ENCODE peak calls at places on chromosomes 13 and 19, in four cellular contexts. I is HepG2, K is breast epithelium, J is Panc1. B is an unnamed sample.

GRCh38 chr13:98919566-98919965 is 58.3 kb downstream of the DOCK9 start:
- DNase-seq in I (no peak), K (no peak), J (no peak), B (no peak)

GRCh38 chr19:18013621-18014111 is 5.7 kb downstream of the ARRDC2 start:
- DNase-seq in I (peak; percentile 95), K (peak; percentile 94), J (no peak), B (peak; percentile 56)

GRCh38 chr13:59641261-59641660 is 522.5 kb downstream of the DIAPH3 start:
- DNase-seq in I (no peak), K (no peak), J (no peak), B (no peak)

GRCh38 chr13:110294624-110295023 is 12.3 kb downstream of the COL4A1 start:
- DNase-seq in I (no peak), K (no peak), J (no peak), B (no peak)

GRCh38 chr13:33445476-33445875 is 159.9 kb upstream of the STARD13 start:
- DNase-seq in I (no peak), K (no peak), J (no peak), B (no peak)

GRCh38 chr13:32443111-32443510 is 15.2 kb upstream of the N4BP2L1 start:
- DNase-seq in I (peak; percentile 69), K (no peak), J (no peak), B (peak; percentile 21)

GRCh38 chr13:36918246-36919060 is 1.6 kb downstream of the SMAD9 start:
- DNase-seq in I (no peak), K (no peak), J (no peak), B (no peak)

GRCh38 chr19:38562096-38562495 is 55.7 kb downstream of the MAP4K1 start:
- DNase-seq in I (no peak), K (no peak), J (no peak), B (no peak)

GRCh38 chr13:57820924-57821323 is 189.4 kb downstream of the PCDH17 start:
- DNase-seq in I (no peak), K (no peak), J (no peak), B (no peak)

GRCh38 chr13:66414196-66414800 is 815.8 kb downstream of the PCDH9 start:
- DNase-seq in I (no peak), K (no peak), J (no peak), B (no peak)

GRCh38 chr19:3907626-3908265 is 25.1 kb upstream of the NMRK2 start:
- DNase-seq in I (no peak), K (no peak), J (no peak), B (no peak)

GRCh38 chr13:23963184-23963931 is 66.1 kb upstream of the C1QTNF9B start:
- DNase-seq in I (no peak), K (no peak), J (no peak), B (no peak)

GRCh38 chr13:42769650-42770049 is 11.7 kb upstream of the FAM216B start:
- DNase-seq in I (no peak), K (no peak), J (no peak), B (no peak)

GRCh38 chr13:43880930-43881329 is 1.2 kb downstream of the LACC1 start:
- DNase-seq in I (no peak), K (no peak), J (no peak), B (no peak)

GRCh38 chr19:44875666-44876418 is 15.2 kb upstream of the TOMM40 start:
- DNase-seq in I (no peak), K (no peak), J (no peak), B (no peak)

GRCh38 chr13:75725784-75726183 is 89.7 kb downstream of the LMO7 start:
- DNase-seq in I (no peak), K (no peak), J (no peak), B (no peak)

GRCh38 chr19:57708641-57709354 is at the start of gene ZNF154:
- DNase-seq in I (no peak), K (peak; percentile 26), J (no peak), B (peak; percentile 30)

GRCh38 chr13:113589251-113589960 is 4.9 kb downstream of the TFDP1 start:
- DNase-seq in I (no peak), K (no peak), J (no peak), B (no peak)

GRCh38 chr19:17553256-17553655 is 2.2 kb upstream of the COLGALT1 start:
- DNase-seq in I (no peak), K (peak; percentile 52), J (no peak), B (peak; percentile 49)

GRCh38 chr19:33388817-33389573 is 15.5 kb downstream of the CEBPG start:
- DNase-seq in I (no peak), K (no peak), J (no peak), B (no peak)

GRCh38 chr13:99522288-99522687 is 21.0 kb downstream of the TM9SF2 start:
- DNase-seq in I (no peak), K (no peak), J (no peak), B (no peak)

GRCh38 chr19:11154683-11155047 is 917 bp downstream of the SPC24 start:
- DNase-seq in I (no peak), K (no peak), J (no peak), B (no peak)

GRCh38 chr19:11155373-11156120 is at the start of gene SPC24:
- DNase-seq in I (peak; percentile 98), K (peak; percentile 92), J (peak; percentile 89), B (peak; percentile 94)

GRCh38 chr19:11160119-11160768 is 4.7 kb upstream of the SPC24 start:
- DNase-seq in I (no peak), K (no peak), J (no peak), B (no peak)

GRCh38 chr19:11164278-11164677 is 8.7 kb upstream of the SPC24 start:
- DNase-seq in I (no peak), K (no peak), J (no peak), B (no peak)

GRCh38 chr19:11159598-11160001 is 4.0 kb upstream of the SPC24 start:
- DNase-seq in I (no peak), K (no peak), J (no peak), B (no peak)
- TF ChIP-seq POLR2AphosphoS5 in I (no peak), K (no peak), J (no peak), B (no peak)

DNA sequence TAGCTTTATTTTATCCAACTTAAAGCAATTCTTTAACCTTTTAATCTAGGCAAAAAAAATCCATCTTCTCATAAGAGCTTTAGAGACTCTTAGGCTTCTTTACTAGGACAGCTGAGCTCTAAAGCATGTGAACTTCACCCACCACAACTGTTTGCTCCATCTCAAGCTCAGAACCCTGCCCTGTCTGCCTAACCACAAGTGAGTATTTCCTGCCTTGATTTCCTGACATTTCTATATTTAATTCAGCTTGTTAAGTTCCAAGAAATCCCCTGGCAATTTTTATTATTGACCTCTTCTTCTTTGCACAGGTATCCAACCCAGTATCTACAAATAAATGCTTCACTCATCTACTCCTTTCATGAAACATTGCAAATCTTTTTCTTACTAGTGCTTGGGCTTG is 21.1 kb upstream of the CEACAM21 start:
- DNase-seq in I (no peak), K (no peak), J (no peak), B (no peak)
- H3K4me1 ChIP-seq in I (no peaks in the 10 kb centered on the region), K (no peaks in the 10 kb centered on the region), J (no peaks in the 10 kb centered on the region), B (no peaks in the 10 kb centered on the region)

GRCh38 chr19:9597027-9597426 is 12.7 kb upstream of the ZNF121 start:
- DNase-seq in I (no peak), K (no peak), J (peak; percentile 63), B (no peak)
- TF ChIP-seq POLR2AphosphoS5 in I (no peak), K (no peak), J (no peak), B (no peak)

GRCh38 chr19:39780894-39781293 is 2.2 kb downstream of the LEUTX start:
- DNase-seq in I (no peak), K (no peak), J (no peak), B (no peak)

GRCh38 chr19:39778763-39779162 is at the start of gene LEUTX:
- DNase-seq in I (no peak), K (no peak), J (no peak), B (no peak)
- H3K4me1 ChIP-seq in I (no peaks in the 10 kb centered on the region), K (no peaks in the 10 kb centered on the region), J (no peaks in the 10 kb centered on the region), B (no peaks in the 10 kb centered on the region)